ENCODE peak calls at places on chromosomes 13 and 19, in nine cellular contexts. U is GM12878; J is spleen; G is fibroblast of lung; Z is mammary epithelial cell; S is kidney; I is NT2/D1; F is CD8-positive, alpha-beta T cell; M is pancreas. R is an unnamed sample. For H3K4me1, the result is how much of the 10 kb centered on the place peaks cover.

GRCh38 chr19:4067396-4068057 is 828 bp upstream of the ZBTB7A start:
- DNase-seq in U (no peak), J (peak), G (no peak), Z (no peak), S (peak), I (no peak), F (no peak), M (peak), R (no peak)

GRCh38 chr13:110132178-110132975 is 174.6 kb downstream of the COL4A1 start:
- DNase-seq in U (no peak), J (no peak), G (no peak), Z (no peak), S (no peak), I (no peak), F (no peak), M (no peak), R (no peak)

GRCh38 chr19:45087531-45087930 is 5.4 kb upstream of the PPP1R37 start:
- DNase-seq in U (no peak), J (peak), G (no peak), Z (no peak), S (no peak), I (no peak), F (peak), M (peak), R (no peak)

GRCh38 chr13:100818706-100819105 is 144.1 kb upstream of the TMTC4 start:
- DNase-seq in U (no peak), J (no peak), G (no peak), Z (no peak), S (no peak), I (no peak), F (no peak), M (no peak), R (no peak)

GRCh38 chr13:85313761-85314503 is 485.3 kb downstream of the SLITRK6 start:
- DNase-seq in U (no peak), J (no peak), G (peak), Z (peak), S (no peak), I (no peak), F (no peak), M (no peak), R (no peak)

GRCh38 chr13:33637978-33638743 is 179.8 kb upstream of the RFC3 start:
- DNase-seq in U (no peak), J (no peak), G (peak), Z (peak), S (no peak), I (no peak), F (no peak), M (no peak), R (no peak)

GRCh38 chr19:43765109-43765876 is 10.5 kb upstream of the SMG9 start:
- DNase-seq in U (peak), J (peak), G (peak), Z (peak), S (peak), I (no peak), F (peak), M (no peak), R (no peak)

GRCh38 chr19:53294786-53295441 is 27.4 kb upstream of the VN1R4 start:
- DNase-seq in U (no peak), J (no peak), G (peak), Z (peak), S (no peak), I (no peak), F (no peak), M (no peak), R (no peak)

GRCh38 chr13:36190771-36191170 is 23.6 kb downstream of the SOHLH2 start:
- DNase-seq in U (no peak), J (no peak), G (no peak), Z (no peak), S (no peak), I (no peak), F (no peak), M (no peak), R (no peak)

GRCh38 chr19:31285744-31286143 is 63.5 kb downstream of the TSHZ3 start:
- DNase-seq in U (no peak), J (peak), G (peak), Z (no peak), S (peak), I (no peak), F (no peak), M (no peak), R (no peak)

GRCh38 chr19:33071887-33072286 is 7.2 kb upstream of the RHPN2 start:
- DNase-seq in U (no peak), J (no peak), G (no peak), Z (peak), S (no peak), I (no peak), F (no peak), M (no peak), R (no peak)

GRCh38 chr19:32138416-32138815 is 207.0 kb upstream of the ZNF507 start:
- DNase-seq in U (no peak), J (no peak), G (no peak), Z (no peak), S (no peak), I (no peak), F (no peak), M (no peak), R (no peak)

GRCh38 chr19:48629599-48630288 is 7.4 kb downstream of the DBP start:
- DNase-seq in U (no peak), J (peak), G (peak), Z (no peak), S (peak), I (peak), F (no peak), M (peak), R (no peak)

GRCh38 chr19:37966211-37967072 is 59.4 kb downstream of the SIPA1L3 start:
- DNase-seq in U (no peak), J (no peak), G (no peak), Z (peak), S (no peak), I (no peak), F (no peak), M (no peak), R (no peak)

GRCh38 chr13:113554333-113554700 is 30.2 kb upstream of the TFDP1 start:
- DNase-seq in U (no peak), J (no peak), G (no peak), Z (no peak), S (no peak), I (no peak), F (no peak), M (no peak), R (peak)

GRCh38 chr13:43544011-43544410 is 242.8 kb downstream of the ENOX1 start:
- DNase-seq in U (no peak), J (no peak), G (peak), Z (peak), S (no peak), I (no peak), F (no peak), M (no peak), R (no peak)

GRCh38 chr13:62209539-62209938 is 793.9 kb upstream of the PCDH20 start:
- DNase-seq in U (peak), J (no peak), G (peak), Z (no peak), S (no peak), I (no peak), F (no peak), M (no peak), R (no peak)

GRCh38 chr19:30376826-30377425 is 4.7 kb downstream of the ZNF536 start:
- DNase-seq in U (no peak), J (no peak), G (no peak), Z (no peak), S (no peak), I (no peak), F (no peak), M (no peak), R (no peak)

GRCh38 chr13:96533408-96533807 is 443.5 kb downstream of the HS6ST3 start:
- DNase-seq in U (no peak), J (no peak), G (no peak), Z (no peak), S (no peak), I (no peak), F (no peak), M (no peak), R (no peak)

GRCh38 chr13:71621152-71622124 is 245.6 kb downstream of the DACH1 start:
- DNase-seq in U (no peak), J (no peak), G (no peak), Z (no peak), S (no peak), I (no peak), F (no peak), M (no peak), R (no peak)

GRCh38 chr13:21988624-21989023 is 317.8 kb downstream of the FGF9 start:
- DNase-seq in U (no peak), J (peak), G (no peak), Z (no peak), S (no peak), I (no peak), F (no peak), M (no peak), R (peak)

GRCh38 chr13:44872751-44873150 is 116.5 kb downstream of the NUFIP1 start:
- DNase-seq in U (no peak), J (no peak), G (peak), Z (no peak), S (peak), I (no peak), F (no peak), M (no peak), R (no peak)
- H3K4me1 ChIP-seq in U (under half), J (under half), G (under half), Z (under half), S (under half), I (under half), F (under half), M (under half), R (under half)

GRCh38 chr13:20102776-20103175 is 58.1 kb downstream of the GJA3 start:
- DNase-seq in U (no peak), J (no peak), G (no peak), Z (peak), S (no peak), I (no peak), F (no peak), M (no peak), R (no peak)
- H3K4me1 ChIP-seq in U (under half), J (under half), G (under half), Z (under half), S (under half), I (under half), F (under half), M (under half), R (under half)

DNA sequence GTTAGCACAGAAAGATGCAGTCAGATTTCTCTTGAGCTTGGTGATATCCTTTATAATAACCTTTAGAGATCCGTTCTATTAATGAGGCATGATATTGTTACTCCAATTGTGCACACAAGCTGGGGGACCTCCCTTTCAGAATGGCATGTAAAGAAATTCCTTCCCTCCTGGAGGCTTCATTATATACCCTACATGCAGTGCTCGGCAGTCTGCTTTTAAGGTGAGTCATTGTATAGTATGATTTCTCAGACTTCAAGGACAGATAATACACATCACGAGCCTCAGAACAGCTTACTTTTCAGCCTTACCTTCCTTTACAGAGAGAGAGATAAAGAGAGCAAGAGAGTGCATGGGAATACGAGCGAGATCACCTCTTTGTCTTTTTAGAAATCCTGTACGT is 261.3 kb downstream of the ATP8A2 start:
- DNase-seq in U (no peak), J (no peak), G (no peak), Z (no peak), S (no peak), I (no peak), F (no peak), M (no peak), R (no peak)
- H3K4me1 ChIP-seq in U (under half), J (under half), G (under half), Z (under half), S (under half), I (under half), F (under half), M (under half), R (under half)

GRCh38 chr13:40565282-40566148 is 100.9 kb downstream of the FOXO1 start:
- DNase-seq in U (no peak), J (no peak), G (no peak), Z (no peak), S (no peak), I (no peak), F (no peak), M (no peak), R (no peak)
- H3K4me1 ChIP-seq in U (under half), J (half or more), G (under half), Z (under half), S (under half), I (under half), F (half or more), M (under half), R (half or more)

R was measured in left lung.